ENCODE peak calls at places on chromosomes 13 and 19, in five cellular contexts. Y, C, L, D and E are unnamed samples.
A peak's percentile ranks its signal among the peaks of the same experiment; 100 is the strongest.

GRCh38 chr19:28426902-28427232 is 786.1 kb downstream of the UQCRFS1 start:
- DNase-seq in Y (no peak), C (no peak), L (no peak), D (peak; percentile 61), E (no peak)

GRCh38 chr19:29785360-29785759 is 26.4 kb upstream of the CCNE1 start:
- DNase-seq in Y (no peak), C (no peak), L (no peak), D (no peak), E (no peak)

GRCh38 chr19:23914402-23915286 is at the start of gene ZNF726:
- DNase-seq in Y (peak; percentile 88), C (peak; percentile 79), L (peak; percentile 76), D (peak; percentile 96), E (peak; percentile 84)

GRCh38 chr13:106696140-106696539 is 128.2 kb upstream of the ARGLU1 start:
- DNase-seq in Y (no peak), C (no peak), L (no peak), D (no peak), E (no peak)

GRCh38 chr19:46574533-46574932 is 26.6 kb upstream of the CALM3 start:
- DNase-seq in Y (no peak), C (no peak), L (peak; percentile 71), D (no peak), E (no peak)

GRCh38 chr13:114111577-114111976 is 20.8 kb downstream of the RASA3 start:
- DNase-seq in Y (peak; percentile 59), C (peak; percentile 16), L (peak; percentile 17), D (no peak), E (no peak)

GRCh38 chr19:56603829-56604228 is 8.7 kb downstream of the ZNF71 start:
- DNase-seq in Y (no peak), C (no peak), L (no peak), D (no peak), E (no peak)

GRCh38 chr13:40352385-40352778 is 314.1 kb downstream of the FOXO1 start:
- DNase-seq in Y (no peak), C (peak; percentile 77), L (no peak), D (peak; percentile 56), E (peak; percentile 36)

GRCh38 chr19:49689133-49690072 is at the start of gene ADM5:
- DNase-seq in Y (no peak), C (no peak), L (peak; percentile 86), D (no peak), E (peak; percentile 50)

GRCh38 chr13:98959775-98960325 is 18.0 kb downstream of the DOCK9 start:
- DNase-seq in Y (no peak), C (no peak), L (peak; percentile 95), D (no peak), E (no peak)

GRCh38 chr13:41458939-41459753 is 1.8 kb downstream of the RGCC start:
- DNase-seq in Y (peak; percentile 20), C (peak; percentile 37), L (peak; percentile 7), D (peak; percentile 81), E (peak; percentile 26)

GRCh38 chr13:36130542-36131214 is 504 bp downstream of the DCLK1 start:
- DNase-seq in Y (no peak), C (peak; percentile 39), L (peak; percentile 46), D (peak; percentile 20), E (peak; percentile 30)

GRCh38 chr13:97212540-97213146 is 9.5 kb upstream of the MBNL2 start:
- DNase-seq in Y (no peak), C (no peak), L (peak; percentile 69), D (peak; percentile 65), E (no peak)

GRCh38 chr19:49940482-49940791 is 11.1 kb upstream of the NUP62 start:
- DNase-seq in Y (no peak), C (no peak), L (no peak), D (no peak), E (no peak)

GRCh38 chr13:98947925-98948324 is 29.9 kb downstream of the DOCK9 start:
- DNase-seq in Y (no peak), C (no peak), L (no peak), D (no peak), E (no peak)

GRCh38 chr13:72458701-72459100 is 268.7 kb downstream of the MZT1 start:
- DNase-seq in Y (no peak), C (no peak), L (no peak), D (peak; percentile 9), E (no peak)

GRCh38 chr13:92781965-92782364 is 444.6 kb upstream of the GPC6 start:
- DNase-seq in Y (no peak), C (no peak), L (no peak), D (no peak), E (no peak)

DNA sequence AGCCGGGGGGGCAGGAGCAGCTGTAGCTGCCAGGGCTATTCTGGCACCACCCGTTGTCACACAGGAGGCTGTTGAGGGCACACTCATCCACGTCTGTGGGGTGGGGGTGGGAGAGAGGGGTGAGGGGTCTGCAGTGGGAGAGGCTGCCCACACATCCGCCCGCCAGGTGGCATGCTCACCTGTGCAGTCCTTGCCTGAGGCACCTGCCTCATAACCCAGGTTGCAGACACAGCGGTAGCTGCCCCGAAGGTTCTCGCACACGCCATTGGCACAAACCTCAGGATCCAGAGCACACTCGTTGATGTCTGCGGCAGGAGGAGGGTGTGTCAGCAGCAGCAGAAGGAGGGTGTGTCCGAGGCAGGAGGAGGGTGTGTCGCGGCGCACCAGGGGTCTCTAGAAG is 20.3 kb downstream of the FBN3 start:
- DNase-seq in Y (no peak), C (no peak), L (no peak), D (no peak), E (no peak)
- TF ChIP-seq CTCF in Y (no peak), C (no peak), L (no peak), D (no peak), E (no peak)

DNA sequence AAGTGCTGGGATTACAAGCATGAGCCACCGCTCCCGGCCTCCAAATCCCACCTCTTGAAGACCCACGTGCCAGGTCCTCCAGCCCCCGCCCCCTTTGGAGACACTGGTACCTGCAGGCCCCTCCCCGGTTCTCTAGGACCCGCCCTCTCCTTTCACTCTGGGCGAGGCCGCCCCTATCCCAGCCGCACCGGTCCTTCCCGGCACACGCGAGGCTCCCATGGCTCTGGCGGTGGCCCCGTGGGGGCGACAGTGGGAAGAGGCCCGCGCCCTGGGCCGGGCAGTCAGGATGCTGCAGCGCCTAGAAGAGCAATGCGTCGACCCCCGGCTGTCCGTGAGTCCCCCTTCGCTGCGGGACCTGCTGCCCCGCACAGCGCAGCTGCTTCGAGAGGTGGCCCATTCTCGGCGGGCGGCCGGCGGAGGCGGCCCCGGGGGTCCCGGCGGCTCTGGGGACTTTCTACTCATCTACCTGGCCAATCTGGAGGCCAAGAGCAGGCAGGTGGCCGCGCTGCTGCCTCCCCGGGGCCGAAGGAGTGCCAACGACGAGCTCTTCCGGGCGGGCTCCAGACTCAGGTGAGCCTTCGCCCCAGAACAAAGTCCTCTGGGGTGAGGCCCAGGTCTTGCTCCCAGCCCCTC is at the start of gene CBLC:
- DNase-seq in Y (no peak), C (no peak), L (no peak), D (no peak), E (no peak)
- TF ChIP-seq CTCF in Y (no peak), C (no peak), L (no peak), D (no peak), E (no peak)

GRCh38 chr19:12778020-12778904 is 2.9 kb upstream of the HOOK2 start:
- DNase-seq in Y (peak; percentile 39), C (peak; percentile 82), L (peak; percentile 81), D (peak; percentile 83), E (peak; percentile 74)

GRCh38 chr19:12782174-12782423 is 6.7 kb upstream of the HOOK2 start:
- DNase-seq in Y (no peak), C (no peak), L (no peak), D (no peak), E (no peak)

GRCh38 chr19:12777217-12778019 is 2.1 kb upstream of the HOOK2 start:
- DNase-seq in Y (no peak), C (peak; percentile 84), L (peak; percentile 86), D (peak; percentile 80), E (peak; percentile 82)

GRCh38 chr19:12778905-12779161 is 3.5 kb upstream of the HOOK2 start:
- DNase-seq in Y (no peak), C (no peak), L (no peak), D (no peak), E (no peak)

DNA sequence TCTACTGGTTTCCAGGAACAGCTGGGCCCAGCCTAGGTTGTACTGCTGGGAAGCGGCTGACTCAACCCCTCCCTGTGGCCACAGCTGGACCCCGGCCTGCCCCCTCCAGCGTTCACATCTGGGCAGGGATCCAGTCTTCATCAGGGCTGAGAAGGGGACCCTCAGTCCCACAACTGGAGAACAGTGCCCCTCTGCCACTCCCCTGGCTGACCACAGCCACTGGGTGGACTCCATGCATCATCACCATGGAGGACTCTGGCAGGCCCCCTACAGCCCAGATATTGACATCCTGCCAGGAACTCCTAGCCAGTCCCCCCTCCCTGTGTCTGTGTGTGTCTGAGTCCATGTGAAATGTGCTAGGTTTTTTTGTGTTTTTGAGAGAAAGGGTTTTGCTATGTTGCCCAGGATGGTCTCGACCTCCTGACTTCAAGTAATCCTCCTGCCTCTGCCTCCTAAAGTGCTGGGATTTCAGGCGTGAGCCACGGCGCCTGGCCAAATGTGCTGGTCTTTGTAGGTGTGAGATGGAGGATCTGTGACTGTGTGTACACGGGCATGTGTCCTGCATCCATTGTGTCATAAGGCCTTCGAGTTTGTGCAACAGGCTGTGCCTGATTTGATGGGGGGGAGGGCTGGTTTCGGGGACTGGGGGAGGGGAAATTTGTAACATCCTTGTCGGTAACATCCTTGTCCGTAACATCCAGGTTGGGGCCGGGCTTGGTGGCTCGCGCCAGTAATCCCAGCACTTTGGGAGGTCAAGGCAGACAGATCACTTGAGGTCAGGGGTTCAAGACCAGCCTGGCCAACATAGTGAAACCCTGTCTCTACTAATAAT is 4.0 kb upstream of the HOOK2 start:
- DNase-seq in Y (peak; percentile 49), C (peak; percentile 75), L (peak; percentile 50), D (peak; percentile 90), E (peak; percentile 73)
- TF ChIP-seq CTCF in Y (no peak), C (no peak), L (peak; percentile 34), D (peak; percentile 0), E (no peak)

GRCh38 chr13:77565635-77566034 is 30.1 kb downstream of the SCEL start:
- DNase-seq in Y (no peak), C (no peak), L (no peak), D (peak; percentile 64), E (no peak)
- TF ChIP-seq CTCF in Y (peak; percentile 51), C (peak; percentile 28), L (peak; percentile 16), D (peak; percentile 39), E (peak; percentile 49)